ENCODE peak calls at places on chromosomes 16 and 17, in nine cellular contexts. One of them, this sample, is unnamed.

GRCh38 chr17:79374807-79375206 is 236.0 kb downstream of the RBFOX3 start:
- DNase-seq in cardiac muscle cell: no peak
- DNase-seq in SK-N-SH: no peak
- DNase-seq in OCI-LY7: no peak
- DNase-seq in vagina: no peak
- DNase-seq in dorsolateral prefrontal cortex: no peak
- DNase-seq in H7: no peak
- DNase-seq in mammary epithelial cell: no peak
- DNase-seq in upper lobe of right lung: no peak
- DNase-seq in this sample: no peak

GRCh38 chr16:715448-716249 is 731 bp downstream of the METRN start:
- DNase-seq in cardiac muscle cell: no peak
- DNase-seq in SK-N-SH: peak
- DNase-seq in OCI-LY7: peak
- DNase-seq in vagina: no peak
- DNase-seq in dorsolateral prefrontal cortex: no peak
- DNase-seq in H7: peak
- DNase-seq in mammary epithelial cell: no peak
- DNase-seq in upper lobe of right lung: peak
- DNase-seq in this sample: no peak

GRCh38 chr17:6239237-6239798 is 169.1 kb downstream of the WSCD1 start:
- DNase-seq in cardiac muscle cell: no peak
- DNase-seq in SK-N-SH: no peak
- DNase-seq in OCI-LY7: no peak
- DNase-seq in vagina: no peak
- DNase-seq in dorsolateral prefrontal cortex: no peak
- DNase-seq in H7: no peak
- DNase-seq in mammary epithelial cell: peak
- DNase-seq in upper lobe of right lung: no peak
- DNase-seq in this sample: no peak

GRCh38 chr17:31068291-31068690 is 26.5 kb upstream of the NF1 start:
- DNase-seq in cardiac muscle cell: peak
- DNase-seq in SK-N-SH: peak
- DNase-seq in OCI-LY7: peak
- DNase-seq in vagina: no peak
- DNase-seq in dorsolateral prefrontal cortex: no peak
- DNase-seq in H7: peak
- DNase-seq in mammary epithelial cell: peak
- DNase-seq in upper lobe of right lung: no peak
- DNase-seq in this sample: peak

GRCh38 chr16:77191259-77191969 is 424 bp downstream of the MON1B start:
- DNase-seq in cardiac muscle cell: peak
- DNase-seq in SK-N-SH: peak
- DNase-seq in OCI-LY7: peak
- DNase-seq in vagina: no peak
- DNase-seq in dorsolateral prefrontal cortex: no peak
- DNase-seq in H7: no peak
- DNase-seq in mammary epithelial cell: no peak
- DNase-seq in upper lobe of right lung: peak
- DNase-seq in this sample: no peak

GRCh38 chr17:27475981-27476895 is 20.0 kb downstream of the KSR1 start:
- DNase-seq in cardiac muscle cell: no peak
- DNase-seq in SK-N-SH: no peak
- DNase-seq in OCI-LY7: no peak
- DNase-seq in vagina: no peak
- DNase-seq in dorsolateral prefrontal cortex: no peak
- DNase-seq in H7: no peak
- DNase-seq in mammary epithelial cell: no peak
- DNase-seq in upper lobe of right lung: peak
- DNase-seq in this sample: no peak

GRCh38 chr16:49355923-49356665 is 17.5 kb upstream of the C16orf78 start:
- DNase-seq in cardiac muscle cell: no peak
- DNase-seq in SK-N-SH: no peak
- DNase-seq in OCI-LY7: no peak
- DNase-seq in vagina: no peak
- DNase-seq in dorsolateral prefrontal cortex: no peak
- DNase-seq in H7: no peak
- DNase-seq in mammary epithelial cell: no peak
- DNase-seq in upper lobe of right lung: no peak
- DNase-seq in this sample: no peak

GRCh38 chr17:42312285-42313130 is 24.2 kb downstream of the STAT5A start:
- DNase-seq in cardiac muscle cell: peak
- DNase-seq in SK-N-SH: peak
- DNase-seq in OCI-LY7: peak
- DNase-seq in vagina: no peak
- DNase-seq in dorsolateral prefrontal cortex: peak
- DNase-seq in H7: peak
- DNase-seq in mammary epithelial cell: peak
- DNase-seq in upper lobe of right lung: peak
- DNase-seq in this sample: peak

GRCh38 chr16:83715217-83715920 is 92.4 kb upstream of the HSBP1 start:
- DNase-seq in cardiac muscle cell: no peak
- DNase-seq in SK-N-SH: no peak
- DNase-seq in OCI-LY7: no peak
- DNase-seq in vagina: no peak
- DNase-seq in dorsolateral prefrontal cortex: no peak
- DNase-seq in H7: no peak
- DNase-seq in mammary epithelial cell: no peak
- DNase-seq in upper lobe of right lung: no peak
- DNase-seq in this sample: no peak

GRCh38 chr17:64073771-64074703 is 53.6 kb upstream of the ICAM2 start:
- DNase-seq in cardiac muscle cell: no peak
- DNase-seq in SK-N-SH: no peak
- DNase-seq in OCI-LY7: peak
- DNase-seq in vagina: no peak
- DNase-seq in dorsolateral prefrontal cortex: no peak
- DNase-seq in H7: no peak
- DNase-seq in mammary epithelial cell: no peak
- DNase-seq in upper lobe of right lung: no peak
- DNase-seq in this sample: no peak
- H3K4me3 ChIP-seq in cardiac muscle cell: no peak
- H3K4me3 ChIP-seq in SK-N-SH: no peak
- H3K4me3 ChIP-seq in OCI-LY7: peak
- H3K4me3 ChIP-seq in vagina: no peak
- H3K4me3 ChIP-seq in dorsolateral prefrontal cortex: no peak
- H3K4me3 ChIP-seq in H7: no peak
- H3K4me3 ChIP-seq in mammary epithelial cell: no peak
- H3K4me3 ChIP-seq in upper lobe of right lung: no peak
- H3K4me3 ChIP-seq in this sample: no peak

GRCh38 chr17:72175787-72176515 is 55.1 kb downstream of the SOX9 start:
- DNase-seq in cardiac muscle cell: no peak
- DNase-seq in SK-N-SH: no peak
- DNase-seq in OCI-LY7: no peak
- DNase-seq in vagina: no peak
- DNase-seq in dorsolateral prefrontal cortex: no peak
- DNase-seq in H7: no peak
- DNase-seq in mammary epithelial cell: no peak
- DNase-seq in upper lobe of right lung: no peak
- DNase-seq in this sample: no peak
- H3K4me3 ChIP-seq in cardiac muscle cell: no peak
- H3K4me3 ChIP-seq in SK-N-SH: no peak
- H3K4me3 ChIP-seq in OCI-LY7: no peak
- H3K4me3 ChIP-seq in vagina: no peak
- H3K4me3 ChIP-seq in dorsolateral prefrontal cortex: no peak
- H3K4me3 ChIP-seq in H7: no peak
- H3K4me3 ChIP-seq in mammary epithelial cell: no peak
- H3K4me3 ChIP-seq in upper lobe of right lung: no peak
- H3K4me3 ChIP-seq in this sample: no peak

GRCh38 chr17:82270651-82271050 is 2.8 kb downstream of the CSNK1D start:
- DNase-seq in cardiac muscle cell: no peak
- DNase-seq in SK-N-SH: no peak
- DNase-seq in OCI-LY7: no peak
- DNase-seq in vagina: no peak
- DNase-seq in dorsolateral prefrontal cortex: no peak
- DNase-seq in H7: no peak
- DNase-seq in mammary epithelial cell: no peak
- DNase-seq in upper lobe of right lung: peak
- DNase-seq in this sample: no peak

GRCh38 chr17:82269138-82269881 is 4.2 kb downstream of the CSNK1D start:
- DNase-seq in cardiac muscle cell: no peak
- DNase-seq in SK-N-SH: no peak
- DNase-seq in OCI-LY7: no peak
- DNase-seq in vagina: no peak
- DNase-seq in dorsolateral prefrontal cortex: no peak
- DNase-seq in H7: peak
- DNase-seq in mammary epithelial cell: no peak
- DNase-seq in upper lobe of right lung: peak
- DNase-seq in this sample: no peak

GRCh38 chr17:82269882-82270500 is 3.5 kb downstream of the CSNK1D start:
- DNase-seq in cardiac muscle cell: no peak
- DNase-seq in SK-N-SH: no peak
- DNase-seq in OCI-LY7: no peak
- DNase-seq in vagina: no peak
- DNase-seq in dorsolateral prefrontal cortex: no peak
- DNase-seq in H7: no peak
- DNase-seq in mammary epithelial cell: no peak
- DNase-seq in upper lobe of right lung: peak
- DNase-seq in this sample: no peak

GRCh38 chr17:82266142-82266541 is 7.4 kb downstream of the CSNK1D start:
- DNase-seq in cardiac muscle cell: no peak
- DNase-seq in SK-N-SH: no peak
- DNase-seq in OCI-LY7: no peak
- DNase-seq in vagina: no peak
- DNase-seq in dorsolateral prefrontal cortex: no peak
- DNase-seq in H7: no peak
- DNase-seq in mammary epithelial cell: no peak
- DNase-seq in upper lobe of right lung: no peak
- DNase-seq in this sample: no peak

DNA sequence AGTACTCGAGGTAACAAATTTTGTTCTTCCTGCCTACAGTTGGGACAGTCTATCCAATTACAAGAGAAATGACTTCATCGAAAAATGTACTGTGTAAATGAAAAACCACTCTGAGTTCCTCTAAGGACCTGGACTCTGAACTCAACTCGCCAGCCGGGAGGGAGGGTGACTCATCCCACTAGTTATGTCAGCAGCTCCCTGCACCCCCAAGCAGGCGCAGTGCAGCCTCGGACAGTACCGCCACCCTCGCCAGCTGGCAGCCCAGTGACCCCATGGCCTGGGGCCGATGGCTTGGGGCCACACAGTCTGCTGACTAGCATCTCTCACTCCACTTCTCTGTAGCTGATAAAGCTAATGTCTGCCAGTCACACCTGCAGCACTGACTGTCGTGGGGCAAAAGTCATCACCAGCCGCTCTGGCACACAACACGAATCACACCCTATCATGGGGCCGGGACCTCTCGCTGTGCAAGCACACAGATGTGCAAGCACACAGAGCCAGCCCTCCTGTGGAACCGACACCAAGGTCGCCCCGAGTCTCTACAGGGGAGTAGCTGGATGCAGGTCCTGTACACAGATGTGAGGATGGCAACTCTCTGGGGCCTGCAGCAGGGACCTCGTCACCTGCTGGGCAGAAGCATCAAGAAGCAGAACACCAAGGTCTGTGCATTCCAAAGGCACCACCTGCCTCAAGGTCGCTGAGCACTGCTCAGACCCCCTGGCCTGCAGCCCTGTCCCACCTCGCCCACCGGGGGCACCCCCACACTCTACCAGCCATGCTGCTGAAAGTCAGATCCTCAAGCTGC is 5.7 kb downstream of the CSNK1D start:
- DNase-seq in cardiac muscle cell: peak
- DNase-seq in SK-N-SH: peak
- DNase-seq in OCI-LY7: no peak
- DNase-seq in vagina: no peak
- DNase-seq in dorsolateral prefrontal cortex: peak
- DNase-seq in H7: peak
- DNase-seq in mammary epithelial cell: peak
- DNase-seq in upper lobe of right lung: peak
- DNase-seq in this sample: no peak
- H3K4me3 ChIP-seq in cardiac muscle cell: no peak
- H3K4me3 ChIP-seq in SK-N-SH: peak
- H3K4me3 ChIP-seq in OCI-LY7: no peak
- H3K4me3 ChIP-seq in vagina: peak
- H3K4me3 ChIP-seq in dorsolateral prefrontal cortex: peak
- H3K4me3 ChIP-seq in H7: no peak
- H3K4me3 ChIP-seq in mammary epithelial cell: no peak
- H3K4me3 ChIP-seq in upper lobe of right lung: peak
- H3K4me3 ChIP-seq in this sample: no peak

GRCh38 chr17:74475189-74475588 is 8.8 kb downstream of the CD300A start:
- DNase-seq in cardiac muscle cell: no peak
- DNase-seq in SK-N-SH: no peak
- DNase-seq in OCI-LY7: no peak
- DNase-seq in vagina: no peak
- DNase-seq in dorsolateral prefrontal cortex: no peak
- DNase-seq in H7: no peak
- DNase-seq in mammary epithelial cell: no peak
- DNase-seq in upper lobe of right lung: no peak
- DNase-seq in this sample: no peak

GRCh38 chr17:74473294-74473693 is 6.9 kb downstream of the CD300A start:
- DNase-seq in cardiac muscle cell: no peak
- DNase-seq in SK-N-SH: no peak
- DNase-seq in OCI-LY7: no peak
- DNase-seq in vagina: no peak
- DNase-seq in dorsolateral prefrontal cortex: no peak
- DNase-seq in H7: peak
- DNase-seq in mammary epithelial cell: no peak
- DNase-seq in upper lobe of right lung: no peak
- DNase-seq in this sample: no peak

GRCh38 chr17:74472890-74473289 is 6.5 kb downstream of the CD300A start:
- DNase-seq in cardiac muscle cell: no peak
- DNase-seq in SK-N-SH: no peak
- DNase-seq in OCI-LY7: no peak
- DNase-seq in vagina: peak
- DNase-seq in dorsolateral prefrontal cortex: no peak
- DNase-seq in H7: no peak
- DNase-seq in mammary epithelial cell: no peak
- DNase-seq in upper lobe of right lung: no peak
- DNase-seq in this sample: no peak

GRCh38 chr17:74471341-74471740 is 4.9 kb downstream of the CD300A start:
- DNase-seq in cardiac muscle cell: no peak
- DNase-seq in SK-N-SH: no peak
- DNase-seq in OCI-LY7: no peak
- DNase-seq in vagina: no peak
- DNase-seq in dorsolateral prefrontal cortex: no peak
- DNase-seq in H7: no peak
- DNase-seq in mammary epithelial cell: no peak
- DNase-seq in upper lobe of right lung: no peak
- DNase-seq in this sample: no peak

DNA sequence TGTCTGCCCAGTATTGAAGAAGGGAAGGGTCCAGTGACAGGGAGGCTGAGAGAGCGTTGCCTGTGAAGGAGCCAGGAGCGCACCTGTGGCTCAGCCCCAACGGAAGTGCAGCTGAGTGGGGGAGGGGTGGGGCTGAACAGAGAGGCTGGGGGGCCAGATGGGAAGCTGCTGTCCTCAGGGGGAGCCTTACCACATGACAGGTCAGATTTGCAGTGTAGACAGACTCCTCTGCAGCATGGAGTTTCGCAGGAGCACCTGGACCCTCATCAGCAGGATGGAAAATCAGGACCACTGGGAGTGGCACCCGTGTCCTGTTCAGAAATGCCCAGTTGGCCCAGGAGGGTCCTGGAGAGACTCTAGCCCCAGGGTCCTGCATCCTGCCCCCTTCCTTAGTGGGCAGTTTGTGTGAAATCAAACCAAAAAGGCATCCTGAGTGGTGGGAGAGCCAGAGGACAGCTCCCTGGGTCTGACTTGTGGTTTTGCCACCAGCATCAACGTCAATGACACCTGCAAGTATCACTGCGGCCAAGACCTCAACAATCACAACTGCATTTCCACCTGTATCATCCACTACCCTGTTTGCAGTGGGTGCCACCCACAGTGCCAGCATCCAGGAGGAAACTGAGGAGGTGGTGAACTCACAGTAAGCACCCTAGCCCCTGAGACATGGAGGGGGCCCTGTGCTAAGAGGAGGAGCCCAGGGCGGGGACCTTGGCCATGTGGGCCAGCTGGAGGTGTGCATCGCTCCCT is 7.8 kb downstream of the CD300A start:
- DNase-seq in cardiac muscle cell: no peak
- DNase-seq in SK-N-SH: peak
- DNase-seq in OCI-LY7: peak
- DNase-seq in vagina: no peak
- DNase-seq in dorsolateral prefrontal cortex: no peak
- DNase-seq in H7: peak
- DNase-seq in mammary epithelial cell: no peak
- DNase-seq in upper lobe of right lung: no peak
- DNase-seq in this sample: peak
- H3K4me3 ChIP-seq in cardiac muscle cell: no peak
- H3K4me3 ChIP-seq in SK-N-SH: no peak
- H3K4me3 ChIP-seq in OCI-LY7: peak
- H3K4me3 ChIP-seq in vagina: no peak
- H3K4me3 ChIP-seq in dorsolateral prefrontal cortex: no peak
- H3K4me3 ChIP-seq in H7: no peak
- H3K4me3 ChIP-seq in mammary epithelial cell: no peak
- H3K4me3 ChIP-seq in upper lobe of right lung: no peak
- H3K4me3 ChIP-seq in this sample: peak